ENCODE peak calls at places on chromosomes 7 and 10, in four cellular contexts. C is ELR, Y is amygdala, E is IMR-90. N is an unnamed sample.

GRCh38 chr10:11672836-11673235 is 61.4 kb upstream of the USP6NL start:
- DNase-seq in E (no peak), Y (no peak), C (no peak), N (no peak)

GRCh38 chr7:112550468-112551060 is 69.8 kb downstream of the LSMEM1 start:
- DNase-seq in E (peak), C (peak), Y (no peak), N (peak)

GRCh38 chr10:131730771-131731497 is 169.9 kb upstream of the PPP2R2D start:
- DNase-seq in E (no peak), C (no peak), Y (no peak), N (no peak)

GRCh38 chr7:104848386-104848990 is 165.5 kb upstream of the KMT2E start:
- DNase-seq in Y (peak), E (peak), C (peak), N (peak)

GRCh38 chr7:106862317-106863183 is 2.5 kb upstream of the PIK3CG start:
- DNase-seq in E (peak), C (no peak), Y (no peak), N (no peak)

GRCh38 chr10:102710604-102711003 is 3.6 kb downstream of the ARL3 start:
- DNase-seq in Y (no peak), E (peak), C (peak), N (no peak)

GRCh38 chr7:129773328-129773731 is 161.8 kb downstream of the NRF1 start:
- DNase-seq in E (no peak), C (no peak), Y (no peak), N (no peak)

GRCh38 chr10:87670591-87670990 is 10.9 kb downstream of the PAPSS2 start:
- DNase-seq in Y (no peak), E (peak), C (peak), N (no peak)

GRCh38 chr7:154881046-154881445 is 121.9 kb downstream of the PAXIP1 start:
- DNase-seq in E (no peak), C (no peak), Y (no peak), N (no peak)

GRCh38 chr7:123120286-123120685 is 79.5 kb downstream of the SLC13A1 start:
- DNase-seq in Y (no peak), E (no peak), C (peak), N (no peak)

GRCh38 chr10:122494833-122495232 is 33.5 kb downstream of the HTRA1 start:
- DNase-seq in E (peak), Y (no peak), C (peak), N (peak)

GRCh38 chr10:88500656-88501055 is 82.5 kb downstream of the RNLS start:
- DNase-seq in E (peak), Y (no peak), C (no peak), N (peak)

GRCh38 chr10:73917566-73918305 is 6.8 kb downstream of the PLAU start:
- DNase-seq in Y (no peak), E (peak), C (peak), N (peak)

GRCh38 chr10:124827474-124827873 is 25.9 kb downstream of the ABRAXAS2 start:
- DNase-seq in E (peak), Y (no peak), C (peak), N (peak)

GRCh38 chr10:2882628-2883027 is 184.7 kb upstream of the PFKP start:
- DNase-seq in E (no peak), C (no peak), Y (no peak), N (no peak)

GRCh38 chr10:66467042-66467441 is 458.8 kb upstream of the LRRTM3 start:
- DNase-seq in E (no peak), Y (no peak), C (peak), N (peak)

GRCh38 chr10:111410740-111411139 is 333.9 kb downstream of the ADRA2A start:
- DNase-seq in E (no peak), Y (no peak), C (no peak), N (peak)

GRCh38 chr10:65032867-65033769 is 1511.9 kb downstream of the REEP3 start:
- DNase-seq in E (no peak), Y (no peak), C (no peak), N (no peak)

GRCh38 chr10:62426086-62426485 is 51.9 kb downstream of the ZNF365 start:
- DNase-seq in Y (no peak), E (peak), C (peak), N (peak)

GRCh38 chr10:112175409-112175808 is 8.2 kb downstream of the GPAM start:
- DNase-seq in Y (no peak), E (no peak), C (no peak), N (no peak)

GRCh38 chr10:91969297-91969696 is 45.7 kb downstream of the BTAF1 start:
- DNase-seq in E (no peak), Y (no peak), C (no peak), N (no peak)

GRCh38 chr7:102814025-102814471 is 65.2 kb downstream of the FAM185A start:
- DNase-seq in C (peak), Y (no peak), E (peak), N (peak)

GRCh38 chr7:101410743-101411476 is 48.2 kb downstream of the COL26A1 start:
- DNase-seq in C (peak), Y (no peak), E (no peak), N (no peak)

GRCh38 chr7:106693659-106694353 is 32.8 kb upstream of the CCDC71L start:
- DNase-seq in Y (no peak), C (peak), E (peak), N (no peak)

GRCh38 chr7:2558620-2559282 is at the start of gene IQCE:
- DNase-seq in E (peak), Y (peak), C (peak), N (peak)